ENCODE peak calls at places on chromosomes 13 and 19, in four cellular contexts. One of them, this sample, is unnamed.

GRCh38 chr19:3554254-3555083 is 2.9 kb downstream of the MFSD12 start:
- DNase-seq in fibroblast of pulmonary artery: no peak
- DNase-seq in retinal pigment epithelial cell: no peak
- DNase-seq in fibroblast of mammary gland: no peak
- DNase-seq in this sample: no peak

GRCh38 chr13:24041822-24042221 is 118.7 kb upstream of the SPATA13 start:
- DNase-seq in fibroblast of pulmonary artery: no peak
- DNase-seq in retinal pigment epithelial cell: no peak
- DNase-seq in fibroblast of mammary gland: no peak
- DNase-seq in this sample: no peak

GRCh38 chr13:110387451-110388140 is 80.5 kb downstream of the COL4A2 start:
- DNase-seq in fibroblast of pulmonary artery: peak
- DNase-seq in retinal pigment epithelial cell: no peak
- DNase-seq in fibroblast of mammary gland: peak
- DNase-seq in this sample: no peak

GRCh38 chr19:52138614-52139290 is 986 bp downstream of the ZNF616 start:
- DNase-seq in fibroblast of pulmonary artery: peak
- DNase-seq in retinal pigment epithelial cell: no peak
- DNase-seq in fibroblast of mammary gland: peak
- DNase-seq in this sample: no peak

GRCh38 chr13:107234315-107234714 is 666.4 kb upstream of the ARGLU1 start:
- DNase-seq in fibroblast of pulmonary artery: no peak
- DNase-seq in retinal pigment epithelial cell: no peak
- DNase-seq in fibroblast of mammary gland: no peak
- DNase-seq in this sample: no peak

GRCh38 chr19:2438178-2438577 is 10.8 kb upstream of the TIMM13 start:
- DNase-seq in fibroblast of pulmonary artery: no peak
- DNase-seq in retinal pigment epithelial cell: no peak
- DNase-seq in fibroblast of mammary gland: no peak
- DNase-seq in this sample: no peak

GRCh38 chr19:771332-771785 is 20.4 kb downstream of the MISP start:
- DNase-seq in fibroblast of pulmonary artery: peak
- DNase-seq in retinal pigment epithelial cell: no peak
- DNase-seq in fibroblast of mammary gland: peak
- DNase-seq in this sample: no peak

GRCh38 chr13:23440821-23441608 is 7.5 kb upstream of the SACS start:
- DNase-seq in fibroblast of pulmonary artery: no peak
- DNase-seq in retinal pigment epithelial cell: no peak
- DNase-seq in fibroblast of mammary gland: no peak
- DNase-seq in this sample: no peak

GRCh38 chr13:112837371-112838037 is 131.5 kb upstream of the MCF2L start:
- DNase-seq in fibroblast of pulmonary artery: peak
- DNase-seq in retinal pigment epithelial cell: no peak
- DNase-seq in fibroblast of mammary gland: peak
- DNase-seq in this sample: no peak

GRCh38 chr19:4473708-4474503 is 1.8 kb downstream of the HDGFL2 start:
- DNase-seq in fibroblast of pulmonary artery: no peak
- DNase-seq in retinal pigment epithelial cell: no peak
- DNase-seq in fibroblast of mammary gland: no peak
- DNase-seq in this sample: no peak

GRCh38 chr13:87123987-87124784 is 547.0 kb upstream of the SLITRK5 start:
- DNase-seq in fibroblast of pulmonary artery: peak
- DNase-seq in retinal pigment epithelial cell: peak
- DNase-seq in fibroblast of mammary gland: peak
- DNase-seq in this sample: peak

GRCh38 chr19:19071897-19072296 is 8.1 kb downstream of the SLC25A42 start:
- DNase-seq in fibroblast of pulmonary artery: no peak
- DNase-seq in retinal pigment epithelial cell: no peak
- DNase-seq in fibroblast of mammary gland: no peak
- DNase-seq in this sample: no peak

GRCh38 chr13:46181799-46182490 is at the start of gene LCP1:
- DNase-seq in fibroblast of pulmonary artery: no peak
- DNase-seq in retinal pigment epithelial cell: no peak
- DNase-seq in fibroblast of mammary gland: no peak
- DNase-seq in this sample: no peak

GRCh38 chr19:17522988-17523872 is 11.8 kb downstream of the PGLS start:
- DNase-seq in fibroblast of pulmonary artery: no peak
- DNase-seq in retinal pigment epithelial cell: no peak
- DNase-seq in fibroblast of mammary gland: no peak
- DNase-seq in this sample: no peak

GRCh38 chr13:111514646-111515617 is 194.5 kb downstream of the TEX29 start:
- DNase-seq in fibroblast of pulmonary artery: no peak
- DNase-seq in retinal pigment epithelial cell: no peak
- DNase-seq in fibroblast of mammary gland: no peak
- DNase-seq in this sample: no peak

GRCh38 chr19:17283504-17283996 is 1.8 kb downstream of the ANKLE1 start:
- DNase-seq in fibroblast of pulmonary artery: no peak
- DNase-seq in retinal pigment epithelial cell: no peak
- DNase-seq in fibroblast of mammary gland: no peak
- DNase-seq in this sample: no peak

GRCh38 chr13:63092461-63092860 is 1676.8 kb upstream of the PCDH20 start:
- DNase-seq in fibroblast of pulmonary artery: no peak
- DNase-seq in retinal pigment epithelial cell: no peak
- DNase-seq in fibroblast of mammary gland: no peak
- DNase-seq in this sample: peak

GRCh38 chr13:31996611-31997010 is 35.0 kb upstream of the FRY start:
- DNase-seq in fibroblast of pulmonary artery: no peak
- DNase-seq in retinal pigment epithelial cell: no peak
- DNase-seq in fibroblast of mammary gland: no peak
- DNase-seq in this sample: no peak
- TF ChIP-seq CTCF in fibroblast of pulmonary artery: no peak
- TF ChIP-seq CTCF in retinal pigment epithelial cell: peak
- TF ChIP-seq CTCF in fibroblast of mammary gland: no peak
- TF ChIP-seq CTCF in this sample: no peak

GRCh38 chr13:41420146-41420545 is 37.2 kb upstream of the RGCC start:
- DNase-seq in fibroblast of pulmonary artery: no peak
- DNase-seq in retinal pigment epithelial cell: no peak
- DNase-seq in fibroblast of mammary gland: no peak
- DNase-seq in this sample: no peak
- H3K4me3 ChIP-seq in fibroblast of pulmonary artery: no peak
- H3K4me3 ChIP-seq in retinal pigment epithelial cell: no peak
- H3K4me3 ChIP-seq in fibroblast of mammary gland: no peak
- H3K4me3 ChIP-seq in this sample: no peak

GRCh38 chr13:77516342-77516789 is 19.1 kb upstream of the SCEL start:
- DNase-seq in fibroblast of pulmonary artery: peak
- DNase-seq in retinal pigment epithelial cell: no peak
- DNase-seq in fibroblast of mammary gland: peak
- DNase-seq in this sample: no peak
- TF ChIP-seq CTCF in fibroblast of pulmonary artery: no peak
- TF ChIP-seq CTCF in retinal pigment epithelial cell: no peak
- TF ChIP-seq CTCF in fibroblast of mammary gland: no peak
- TF ChIP-seq CTCF in this sample: no peak

GRCh38 chr13:69956343-69956742 is 151.3 kb upstream of the ATXN8OS start:
- DNase-seq in fibroblast of pulmonary artery: no peak
- DNase-seq in retinal pigment epithelial cell: no peak
- DNase-seq in fibroblast of mammary gland: no peak
- DNase-seq in this sample: no peak

GRCh38 chr13:69959041-69959440 is 148.6 kb upstream of the ATXN8OS start:
- DNase-seq in fibroblast of pulmonary artery: no peak
- DNase-seq in retinal pigment epithelial cell: no peak
- DNase-seq in fibroblast of mammary gland: no peak
- DNase-seq in this sample: no peak
- H3K4me3 ChIP-seq in fibroblast of pulmonary artery: no peak
- H3K4me3 ChIP-seq in retinal pigment epithelial cell: no peak
- H3K4me3 ChIP-seq in fibroblast of mammary gland: no peak
- H3K4me3 ChIP-seq in this sample: no peak

This sample was measured in astrocyte of the cerebellum.